ENCODE peak calls at places on chromosome 3, in eight cellular contexts. One of them, this sample, is unnamed.

GRCh38 chr3:76646921-76647562 is 392.9 kb upstream of the ROBO2 start:
- DNase-seq in hepatocyte: no peak
- DNase-seq in MM.1S: no peak
- DNase-seq in HCT116: no peak
- DNase-seq in neural progenitor cell: peak; percentile 45
- DNase-seq in PC-3: no peak
- DNase-seq in GM23338: peak; percentile 90
- DNase-seq in SK-N-SH: no peak
- DNase-seq in this sample: no peak

GRCh38 chr3:122021811-122022401 is at the start of gene ILDR1:
- DNase-seq in hepatocyte: peak; percentile 74
- DNase-seq in MM.1S: peak; percentile 80
- DNase-seq in HCT116: peak; percentile 26
- DNase-seq in neural progenitor cell: peak; percentile 48
- DNase-seq in PC-3: peak; percentile 79
- DNase-seq in GM23338: peak; percentile 74
- DNase-seq in SK-N-SH: peak; percentile 35
- DNase-seq in this sample: peak; percentile 78

GRCh38 chr3:53045107-53045783 is 628 bp downstream of the SFMBT1 start:
- DNase-seq in hepatocyte: peak; percentile 87
- DNase-seq in MM.1S: peak; percentile 59
- DNase-seq in HCT116: no peak
- DNase-seq in neural progenitor cell: peak; percentile 87
- DNase-seq in PC-3: peak; percentile 64
- DNase-seq in GM23338: peak; percentile 49
- DNase-seq in SK-N-SH: peak; percentile 92
- DNase-seq in this sample: peak; percentile 76

GRCh38 chr3:149701206-149701976 is 43.6 kb upstream of the WWTR1 start:
- DNase-seq in hepatocyte: no peak
- DNase-seq in MM.1S: no peak
- DNase-seq in HCT116: no peak
- DNase-seq in neural progenitor cell: no peak
- DNase-seq in PC-3: no peak
- DNase-seq in GM23338: no peak
- DNase-seq in SK-N-SH: no peak
- DNase-seq in this sample: no peak

GRCh38 chr3:161423911-161424522 is 52.7 kb upstream of the SPTSSB start:
- DNase-seq in hepatocyte: peak; percentile 54
- DNase-seq in MM.1S: peak; percentile 55
- DNase-seq in HCT116: peak; percentile 34
- DNase-seq in neural progenitor cell: peak; percentile 31
- DNase-seq in PC-3: peak; percentile 86
- DNase-seq in GM23338: peak; percentile 65
- DNase-seq in SK-N-SH: peak; percentile 48
- DNase-seq in this sample: peak; percentile 38

GRCh38 chr3:40083066-40083465 is 226.4 kb upstream of the EIF1B start:
- DNase-seq in hepatocyte: no peak
- DNase-seq in MM.1S: no peak
- DNase-seq in HCT116: no peak
- DNase-seq in neural progenitor cell: no peak
- DNase-seq in PC-3: no peak
- DNase-seq in GM23338: no peak
- DNase-seq in SK-N-SH: no peak
- DNase-seq in this sample: no peak

GRCh38 chr3:25603703-25604102 is 61.0 kb downstream of the TOP2B start:
- DNase-seq in hepatocyte: no peak
- DNase-seq in MM.1S: no peak
- DNase-seq in HCT116: no peak
- DNase-seq in neural progenitor cell: no peak
- DNase-seq in PC-3: no peak
- DNase-seq in GM23338: no peak
- DNase-seq in SK-N-SH: no peak
- DNase-seq in this sample: no peak

GRCh38 chr3:148930785-148931184 is 60.6 kb upstream of the GYG1 start:
- DNase-seq in hepatocyte: no peak
- DNase-seq in MM.1S: no peak
- DNase-seq in HCT116: no peak
- DNase-seq in neural progenitor cell: no peak
- DNase-seq in PC-3: peak; percentile 67
- DNase-seq in GM23338: no peak
- DNase-seq in SK-N-SH: no peak
- DNase-seq in this sample: no peak

GRCh38 chr3:42101048-42101447 is 9.9 kb downstream of the TRAK1 start:
- DNase-seq in hepatocyte: no peak
- DNase-seq in MM.1S: no peak
- DNase-seq in HCT116: no peak
- DNase-seq in neural progenitor cell: no peak
- DNase-seq in PC-3: peak; percentile 24
- DNase-seq in GM23338: no peak
- DNase-seq in SK-N-SH: no peak
- DNase-seq in this sample: no peak

GRCh38 chr3:63951901-63952594 is 39.9 kb upstream of the SCAANT1 start:
- DNase-seq in hepatocyte: no peak
- DNase-seq in MM.1S: no peak
- DNase-seq in HCT116: no peak
- DNase-seq in neural progenitor cell: peak; percentile 38
- DNase-seq in PC-3: no peak
- DNase-seq in GM23338: no peak
- DNase-seq in SK-N-SH: no peak
- DNase-seq in this sample: no peak

GRCh38 chr3:58459160-58459559 is 25.5 kb upstream of the PDHB start:
- DNase-seq in hepatocyte: no peak
- DNase-seq in MM.1S: no peak
- DNase-seq in HCT116: no peak
- DNase-seq in neural progenitor cell: no peak
- DNase-seq in PC-3: no peak
- DNase-seq in GM23338: no peak
- DNase-seq in SK-N-SH: no peak
- DNase-seq in this sample: no peak

GRCh38 chr3:44721231-44722102 is 8.0 kb upstream of the ZNF501 start:
- DNase-seq in hepatocyte: no peak
- DNase-seq in MM.1S: no peak
- DNase-seq in HCT116: no peak
- DNase-seq in neural progenitor cell: no peak
- DNase-seq in PC-3: no peak
- DNase-seq in GM23338: peak; percentile 30
- DNase-seq in SK-N-SH: no peak
- DNase-seq in this sample: no peak

GRCh38 chr3:12916159-12916558 is 74.8 kb upstream of the RPL32 start:
- DNase-seq in hepatocyte: no peak
- DNase-seq in MM.1S: no peak
- DNase-seq in HCT116: no peak
- DNase-seq in neural progenitor cell: no peak
- DNase-seq in PC-3: no peak
- DNase-seq in GM23338: no peak
- DNase-seq in SK-N-SH: no peak
- DNase-seq in this sample: no peak

GRCh38 chr3:81249540-81250029 is 511.9 kb downstream of the GBE1 start:
- DNase-seq in hepatocyte: peak; percentile 66
- DNase-seq in MM.1S: no peak
- DNase-seq in HCT116: no peak
- DNase-seq in neural progenitor cell: no peak
- DNase-seq in PC-3: peak; percentile 99
- DNase-seq in GM23338: peak; percentile 15
- DNase-seq in SK-N-SH: no peak
- DNase-seq in this sample: no peak

GRCh38 chr3:51874889-51875288 is 512 bp downstream of the IQCF5 start:
- DNase-seq in hepatocyte: no peak
- DNase-seq in MM.1S: no peak
- DNase-seq in HCT116: no peak
- DNase-seq in neural progenitor cell: no peak
- DNase-seq in PC-3: peak; percentile 29
- DNase-seq in GM23338: no peak
- DNase-seq in SK-N-SH: no peak
- DNase-seq in this sample: no peak

GRCh38 chr3:4580346-4581019 is 87.3 kb downstream of the ITPR1 start:
- DNase-seq in hepatocyte: no peak
- DNase-seq in MM.1S: no peak
- DNase-seq in HCT116: peak; percentile 10
- DNase-seq in neural progenitor cell: no peak
- DNase-seq in PC-3: no peak
- DNase-seq in GM23338: peak; percentile 59
- DNase-seq in SK-N-SH: no peak
- DNase-seq in this sample: no peak

GRCh38 chr3:78112266-78112665 is 1072.4 kb downstream of the ROBO2 start:
- DNase-seq in hepatocyte: no peak
- DNase-seq in MM.1S: no peak
- DNase-seq in HCT116: no peak
- DNase-seq in neural progenitor cell: no peak
- DNase-seq in PC-3: no peak
- DNase-seq in GM23338: no peak
- DNase-seq in SK-N-SH: no peak
- DNase-seq in this sample: no peak

GRCh38 chr3:139353920-139354556 is 10.2 kb downstream of the MRPS22 start:
- DNase-seq in hepatocyte: peak; percentile 77
- DNase-seq in MM.1S: peak; percentile 41
- DNase-seq in HCT116: peak; percentile 60
- DNase-seq in neural progenitor cell: peak; percentile 64
- DNase-seq in PC-3: peak; percentile 70
- DNase-seq in GM23338: peak; percentile 74
- DNase-seq in SK-N-SH: peak; percentile 53
- DNase-seq in this sample: peak; percentile 40

GRCh38 chr3:13497386-13497785 is 17.3 kb downstream of the HDAC11 start:
- DNase-seq in hepatocyte: no peak
- DNase-seq in MM.1S: no peak
- DNase-seq in HCT116: no peak
- DNase-seq in neural progenitor cell: no peak
- DNase-seq in PC-3: no peak
- DNase-seq in GM23338: no peak
- DNase-seq in SK-N-SH: no peak
- DNase-seq in this sample: no peak

DNA sequence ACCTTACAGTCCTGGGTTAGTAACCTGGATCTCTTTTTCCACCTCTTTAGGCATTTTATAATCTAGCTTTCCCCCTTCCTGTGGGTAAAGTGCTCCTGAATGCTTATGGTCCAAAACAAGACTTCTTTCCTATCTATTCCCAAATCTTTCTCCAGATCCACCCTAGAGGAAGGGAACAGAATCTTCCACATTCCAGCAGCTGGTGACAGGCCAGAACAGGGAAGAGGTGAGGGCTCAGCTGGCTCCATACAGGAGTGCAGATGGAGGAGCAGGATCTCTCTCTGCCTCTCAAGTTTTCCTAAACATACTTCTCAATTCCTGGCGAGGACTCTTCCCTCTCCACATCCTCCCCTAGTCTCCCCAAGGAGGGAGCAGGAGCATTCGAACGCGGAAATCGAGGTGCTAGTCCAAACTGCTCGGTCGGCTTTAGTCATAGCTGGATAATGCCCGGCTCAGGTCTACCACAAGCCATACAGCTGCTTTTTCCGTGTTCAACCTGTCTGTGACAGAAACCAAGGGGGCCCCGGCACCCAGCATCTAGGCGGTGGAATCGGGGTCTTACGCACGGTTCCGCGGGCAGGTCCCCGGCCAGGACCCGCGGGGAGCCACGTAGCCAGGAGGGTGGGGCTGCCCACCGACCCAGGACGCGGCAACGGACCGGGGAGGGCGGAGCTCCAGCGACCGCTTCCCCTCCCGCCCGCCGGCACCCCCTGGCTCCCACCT is 4.0 kb downstream of the RASSF1 start:
- DNase-seq in hepatocyte: no peak
- DNase-seq in MM.1S: no peak
- DNase-seq in HCT116: no peak
- DNase-seq in neural progenitor cell: peak; percentile 37
- DNase-seq in PC-3: peak; percentile 34
- DNase-seq in GM23338: peak; percentile 41
- DNase-seq in SK-N-SH: no peak
- DNase-seq in this sample: no peak
- TF ChIP-seq EZH2phosphoT487 in hepatocyte: no peak
- TF ChIP-seq EZH2phosphoT487 in MM.1S: no peak
- TF ChIP-seq EZH2phosphoT487 in HCT116: no peak
- TF ChIP-seq EZH2phosphoT487 in neural progenitor cell: no peak
- TF ChIP-seq EZH2phosphoT487 in PC-3: no peak
- TF ChIP-seq EZH2phosphoT487 in GM23338: no peak
- TF ChIP-seq EZH2phosphoT487 in SK-N-SH: no peak
- TF ChIP-seq EZH2phosphoT487 in this sample: no peak

DNA sequence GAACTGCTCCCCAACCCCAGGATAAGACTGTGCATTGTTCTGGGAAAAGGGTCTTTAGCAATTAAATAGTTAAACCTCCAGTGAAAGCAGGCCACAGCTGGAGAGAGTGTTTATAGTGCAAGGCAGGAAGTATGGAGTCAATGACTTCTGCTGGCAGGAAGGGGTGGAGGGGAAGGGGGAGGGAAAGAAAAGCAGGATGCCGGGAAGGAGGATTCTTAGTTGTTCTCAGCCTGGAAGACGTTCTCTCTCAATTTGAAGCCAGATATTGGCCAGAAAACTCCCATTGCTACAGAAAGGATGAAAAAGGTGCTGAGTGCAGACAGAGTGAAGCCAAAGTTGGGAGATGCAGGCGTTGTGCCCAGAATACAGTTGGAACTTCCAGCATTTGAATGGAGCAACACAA is 35.7 kb upstream of the ACTL6A start:
- DNase-seq in hepatocyte: peak; percentile 72
- DNase-seq in MM.1S: no peak
- DNase-seq in HCT116: no peak
- DNase-seq in neural progenitor cell: peak; percentile 77
- DNase-seq in PC-3: peak; percentile 44
- DNase-seq in GM23338: peak; percentile 91
- DNase-seq in SK-N-SH: peak; percentile 69
- DNase-seq in this sample: no peak
- H3K4me2 ChIP-seq in hepatocyte: peak overlapping the region; percentile 69
- H3K4me2 ChIP-seq in MM.1S: no peak overlapping the region
- H3K4me2 ChIP-seq in HCT116: peak overlapping the region; percentile 45
- H3K4me2 ChIP-seq in neural progenitor cell: peak overlapping the region; percentile 59
- H3K4me2 ChIP-seq in PC-3: peak overlapping the region; percentile 11
- H3K4me2 ChIP-seq in GM23338: peak overlapping the region; percentile 53
- H3K4me2 ChIP-seq in SK-N-SH: peak overlapping the region; percentile 46
- H3K4me2 ChIP-seq in this sample: no peak overlapping the region

GRCh38 chr3:31980530-31981205 is 394 bp downstream of the OSBPL10 start:
- DNase-seq in hepatocyte: peak; percentile 84
- DNase-seq in MM.1S: peak; percentile 82
- DNase-seq in HCT116: peak; percentile 53
- DNase-seq in neural progenitor cell: peak; percentile 78
- DNase-seq in PC-3: peak; percentile 71
- DNase-seq in GM23338: peak; percentile 81
- DNase-seq in SK-N-SH: peak; percentile 83
- DNase-seq in this sample: peak; percentile 88
- TF ChIP-seq CTCF in hepatocyte: peak; percentile 9
- TF ChIP-seq CTCF in MM.1S: peak; percentile 25
- TF ChIP-seq CTCF in HCT116: no peak
- TF ChIP-seq CTCF in neural progenitor cell: no peak
- TF ChIP-seq CTCF in PC-3: peak; percentile 19
- TF ChIP-seq CTCF in GM23338: no peak
- TF ChIP-seq CTCF in SK-N-SH: no peak
- TF ChIP-seq CTCF in this sample: peak; percentile 54

GRCh38 chr3:194554488-194555098 is 67.8 kb upstream of the ATP13A3 start:
- DNase-seq in hepatocyte: no peak
- DNase-seq in MM.1S: no peak
- DNase-seq in HCT116: no peak
- DNase-seq in neural progenitor cell: no peak
- DNase-seq in PC-3: no peak
- DNase-seq in GM23338: no peak
- DNase-seq in SK-N-SH: no peak
- DNase-seq in this sample: no peak
- TF ChIP-seq EZH2phosphoT487 in hepatocyte: no peak
- TF ChIP-seq EZH2phosphoT487 in MM.1S: no peak
- TF ChIP-seq EZH2phosphoT487 in HCT116: no peak
- TF ChIP-seq EZH2phosphoT487 in neural progenitor cell: no peak
- TF ChIP-seq EZH2phosphoT487 in PC-3: no peak
- TF ChIP-seq EZH2phosphoT487 in GM23338: no peak
- TF ChIP-seq EZH2phosphoT487 in SK-N-SH: no peak
- TF ChIP-seq EZH2phosphoT487 in this sample: no peak

GRCh38 chr3:98954242-98954641 is 52.7 kb upstream of the DCBLD2 start:
- DNase-seq in hepatocyte: no peak
- DNase-seq in MM.1S: no peak
- DNase-seq in HCT116: no peak
- DNase-seq in neural progenitor cell: no peak
- DNase-seq in PC-3: no peak
- DNase-seq in GM23338: no peak
- DNase-seq in SK-N-SH: no peak
- DNase-seq in this sample: no peak
- H3K4me2 ChIP-seq in hepatocyte: no peak overlapping the region
- H3K4me2 ChIP-seq in MM.1S: no peak overlapping the region
- H3K4me2 ChIP-seq in HCT116: peak overlapping the region; percentile 37
- H3K4me2 ChIP-seq in neural progenitor cell: no peak overlapping the region
- H3K4me2 ChIP-seq in PC-3: no peak overlapping the region
- H3K4me2 ChIP-seq in GM23338: no peak overlapping the region
- H3K4me2 ChIP-seq in SK-N-SH: peak overlapping the region; percentile 20
- H3K4me2 ChIP-seq in this sample: no peak overlapping the region

This sample was measured in OCI-LY7.